ENCODE peak calls at places on chromosomes 11 and 22, in six cellular contexts. A is GM12878, J is GM12891, P is K562, Z is HepG2, N is H1. T is an unnamed sample.

GRCh38 chr22:47624277-47625012 is 862.0 kb downstream of the TBC1D22A start:
- DNase-seq in A (no peak), J (no peak), P (no peak), Z (no peak), N (peak), T (no peak)

GRCh38 chr22:20663137-20663828 is 110.6 kb upstream of the SERPIND1 start:
- DNase-seq in A (no peak), J (no peak), P (no peak), Z (no peak), N (no peak), T (no peak)

GRCh38 chr22:19775496-19776325 is 15.1 kb downstream of the TBX1 start:
- DNase-seq in A (no peak), J (no peak), P (no peak), Z (no peak), N (no peak), T (no peak)

GRCh38 chr11:59175104-59175503 is 3.2 kb downstream of the DTX4 start:
- DNase-seq in A (no peak), J (no peak), P (no peak), Z (no peak), N (no peak), T (no peak)

GRCh38 chr22:32905400-32905799 is 103.9 kb downstream of the TIMP3 start:
- DNase-seq in A (no peak), J (no peak), P (no peak), Z (no peak), N (no peak), T (no peak)

GRCh38 chr11:116697011-116697410 is 75.8 kb downstream of the BUD13 start:
- DNase-seq in A (no peak), J (no peak), P (no peak), Z (no peak), N (peak), T (no peak)

GRCh38 chr22:47197735-47198500 is 435.5 kb downstream of the TBC1D22A start:
- DNase-seq in A (no peak), J (no peak), P (no peak), Z (no peak), N (no peak), T (no peak)

GRCh38 chr11:70108250-70108649 is 30.1 kb downstream of the ANO1 start:
- DNase-seq in A (no peak), J (no peak), P (no peak), Z (no peak), N (no peak), T (no peak)

GRCh38 chr11:119338318-119338890 is 2.3 kb downstream of the C1QTNF5 start:
- DNase-seq in A (no peak), J (peak), P (peak), Z (peak), N (peak), T (peak)

GRCh38 chr11:68584097-68584496 is 100.2 kb upstream of the GAL start:
- DNase-seq in A (no peak), J (peak), P (peak), Z (peak), N (peak), T (peak)

GRCh38 chr11:85182437-85183109 is 444.6 kb downstream of the DLG2 start:
- DNase-seq in A (no peak), J (peak), P (no peak), Z (peak), N (no peak), T (no peak)

GRCh38 chr11:120792306-120792705 is 231.6 kb upstream of the TBCEL start:
- DNase-seq in A (no peak), J (no peak), P (no peak), Z (no peak), N (no peak), T (no peak)

GRCh38 chr11:60852639-60853468 is 2.9 kb downstream of the PTGDR2 start:
- DNase-seq in A (no peak), J (no peak), P (no peak), Z (no peak), N (peak), T (no peak)

DNA sequence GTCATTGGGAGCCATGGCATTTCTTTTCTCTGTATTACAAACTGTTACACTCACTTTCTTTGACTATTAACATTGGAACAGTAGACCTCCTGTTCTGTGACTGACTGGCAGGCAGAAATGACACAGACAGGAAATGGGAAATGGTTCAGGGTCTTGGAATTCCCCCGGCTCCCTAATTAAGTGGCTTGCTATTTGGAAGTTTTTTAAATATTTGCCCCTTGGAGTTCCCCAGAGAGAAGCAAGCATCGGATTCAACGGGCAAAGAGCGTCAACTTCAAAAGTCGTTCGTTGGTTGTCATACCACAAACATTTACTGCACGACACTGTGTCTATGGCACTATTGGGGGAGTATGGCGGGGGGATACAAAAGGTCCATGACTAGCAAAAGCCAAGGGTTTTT is 1.1 kb upstream of the BIRC2 start:
- DNase-seq in A (no peak), J (no peak), P (no peak), Z (peak), N (no peak), T (no peak)
- TF ChIP-seq POLR2AphosphoS5 in A (peak), J (no peak), P (no peak), Z (no peak), N (no peak), T (no peak)

GRCh38 chr11:44621784-44622183 is 56.3 kb downstream of the CD82 start:
- DNase-seq in A (no peak), J (no peak), P (no peak), Z (no peak), N (no peak), T (peak)
- TF ChIP-seq TAF1 in A (no peak), J (no peak), P (no peak), Z (no peak), N (no peak), T (no peak)

GRCh38 chr11:65710424-65710823 is 1.6 kb upstream of the KAT5 start:
- DNase-seq in A (no peak), J (no peak), P (no peak), Z (no peak), N (no peak), T (no peak)

GRCh38 chr11:65712633-65713076 is 603 bp downstream of the KAT5 start:
- DNase-seq in A (no peak), J (no peak), P (no peak), Z (no peak), N (no peak), T (no peak)

GRCh38 chr11:65713212-65713969 is 1.3 kb downstream of the KAT5 start:
- DNase-seq in A (no peak), J (no peak), P (no peak), Z (no peak), N (no peak), T (no peak)

GRCh38 chr11:65709661-65710060 is 2.4 kb upstream of the KAT5 start:
- DNase-seq in A (no peak), J (no peak), P (no peak), Z (no peak), N (no peak), T (no peak)

GRCh38 chr11:65711785-65712632 is at the start of gene KAT5:
- DNase-seq in A (peak), J (peak), P (peak), Z (peak), N (peak), T (peak)
- TF ChIP-seq POLR2A in A (peak), J (peak), P (peak), Z (no peak), N (peak), T (peak)

GRCh38 chr11:25667871-25668270 is 664.1 kb upstream of the ANO3 start:
- DNase-seq in A (no peak), J (no peak), P (no peak), Z (no peak), N (no peak), T (no peak)
- TF ChIP-seq POLR2AphosphoS5 in A (no peak), J (no peak), P (no peak), Z (no peak), N (no peak), T (no peak)

GRCh38 chr11:692824-693414 is 2.1 kb downstream of the DEAF1 start:
- DNase-seq in A (peak), J (no peak), P (no peak), Z (no peak), N (no peak), T (no peak)
- TF ChIP-seq TAF1 in A (no peak), J (no peak), P (no peak), Z (no peak), N (no peak), T (no peak)

GRCh38 chr22:36456459-36456835 is 25.0 kb downstream of the TXN2 start:
- DNase-seq in A (no peak), J (no peak), P (no peak), Z (no peak), N (no peak), T (no peak)

GRCh38 chr22:36455571-36456458 is 25.6 kb downstream of the TXN2 start:
- DNase-seq in A (no peak), J (no peak), P (no peak), Z (no peak), N (no peak), T (no peak)

GRCh38 chr22:36453855-36454378 is 27.5 kb downstream of the TXN2 start:
- DNase-seq in A (no peak), J (no peak), P (no peak), Z (no peak), N (no peak), T (no peak)

GRCh38 chr22:36453266-36453607 is 28.2 kb downstream of the TXN2 start:
- DNase-seq in A (no peak), J (no peak), P (no peak), Z (no peak), N (no peak), T (no peak)

DNA sequence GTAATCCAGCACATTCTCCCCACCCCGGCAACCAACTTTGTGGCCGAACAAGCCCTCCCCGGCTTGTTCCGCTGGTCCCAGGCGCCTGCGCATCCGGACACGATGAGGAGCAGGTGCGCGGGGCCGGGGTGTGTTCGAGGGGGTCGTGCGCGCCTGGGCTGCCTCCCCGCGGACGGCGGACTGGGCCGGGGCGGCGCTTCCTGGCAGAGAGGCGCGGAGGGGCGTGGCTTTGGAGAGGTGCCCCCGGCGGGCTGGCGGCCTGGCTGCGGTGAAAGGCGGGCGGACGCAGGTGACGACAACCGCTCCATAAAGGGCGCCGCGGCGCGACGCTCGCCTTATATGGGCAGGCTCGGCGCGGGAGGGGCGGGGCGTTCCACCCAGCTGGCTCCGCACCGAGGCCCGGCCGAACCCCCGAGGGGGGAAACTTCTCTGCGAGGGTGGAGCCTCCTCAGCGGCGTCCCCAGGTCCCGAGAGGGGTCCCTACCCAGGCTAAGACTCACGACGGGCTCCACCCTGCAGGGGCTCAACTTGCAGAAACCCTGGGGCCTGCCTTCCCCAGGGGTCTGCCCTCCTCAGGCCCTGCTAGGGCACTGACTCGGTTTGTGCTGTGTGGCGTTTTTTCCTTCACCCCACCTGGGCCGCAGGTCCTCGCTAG is 26.4 kb downstream of the TXN2 start:
- DNase-seq in A (peak), J (peak), P (peak), Z (no peak), N (peak), T (peak)
- TF ChIP-seq POLR2A in A (peak), J (peak), P (peak), Z (no peak), N (peak), T (peak)

T was measured in GM12892.